ENCODE peak calls at places on chromosomes 16 and 17, in five cellular contexts. V is CD8-positive, alpha-beta memory T cell; Q is IMR-90; J is adrenal gland; K is K562. U is an unnamed sample. For H3K4me1 and H3K27me3, the result is how much of the 10 kb centered on the place peaks cover.

GRCh38 chr16:47460301-47460754 is 535 bp downstream of the ITFG1 start:
- DNase-seq in V (no peak), Q (no peak), J (no peak), K (no peak), U (no peak)

GRCh38 chr16:86664518-86665318 is 86.4 kb downstream of the FOXL1 start:
- DNase-seq in V (no peak), Q (peak), J (no peak), K (peak), U (no peak)

GRCh38 chr16:23691483-23692189 is 12.9 kb downstream of the PLK1 start:
- DNase-seq in V (no peak), Q (no peak), J (no peak), K (no peak), U (no peak)

GRCh38 chr17:57048096-57048495 is 37.0 kb upstream of the AKAP1 start:
- DNase-seq in V (no peak), Q (no peak), J (no peak), K (no peak), U (no peak)

GRCh38 chr16:30969246-30969842 is 11.8 kb downstream of the SETD1A start:
- DNase-seq in V (no peak), Q (no peak), J (no peak), K (no peak), U (no peak)

GRCh38 chr16:52837251-52837650 is 215.4 kb downstream of the CHD9NB start:
- DNase-seq in V (no peak), Q (peak), J (no peak), K (no peak), U (no peak)

GRCh38 chr17:59106463-59107305 is at the start of gene TRIM37:
- DNase-seq in V (peak), Q (peak), J (peak), K (peak), U (peak)

GRCh38 chr16:27364493-27365141 is 37.4 kb upstream of the IL21R start:
- DNase-seq in V (no peak), Q (no peak), J (no peak), K (no peak), U (no peak)

GRCh38 chr17:73155410-73156165 is 9.2 kb upstream of the SSTR2 start:
- DNase-seq in V (no peak), Q (no peak), J (no peak), K (no peak), U (no peak)

GRCh38 chr16:66539628-66540469 is 10.1 kb downstream of the TK2 start:
- DNase-seq in V (no peak), Q (no peak), J (no peak), K (no peak), U (no peak)

GRCh38 chr16:86701286-86701975 is 123.1 kb downstream of the FOXL1 start:
- DNase-seq in V (no peak), Q (no peak), J (no peak), K (no peak), U (no peak)

GRCh38 chr16:12078405-12079245 is 102.1 kb downstream of the SNX29 start:
- DNase-seq in V (peak), Q (no peak), J (no peak), K (no peak), U (no peak)

GRCh38 chr16:47876494-47876893 is 279.3 kb downstream of the ABCC12 start:
- DNase-seq in V (no peak), Q (no peak), J (no peak), K (no peak), U (no peak)

GRCh38 chr17:54324813-54325212 is 502.1 kb downstream of the KIF2B start:
- DNase-seq in V (no peak), Q (no peak), J (no peak), K (no peak), U (no peak)

GRCh38 chr16:67165121-67166034 is 833 bp downstream of the HSF4 start:
- DNase-seq in V (no peak), Q (no peak), J (peak), K (peak), U (no peak)

GRCh38 chr16:21104124-21104860 is 46.4 kb downstream of the DNAH3 start:
- DNase-seq in V (no peak), Q (peak), J (no peak), K (no peak), U (no peak)

GRCh38 chr16:16033208-16033717 is 83.8 kb downstream of the ABCC1 start:
- DNase-seq in V (peak), Q (no peak), J (no peak), K (no peak), U (no peak)

GRCh38 chr17:73498176-73498575 is 146.1 kb downstream of the SDK2 start:
- DNase-seq in V (no peak), Q (no peak), J (no peak), K (no peak), U (no peak)

GRCh38 chr16:81723098-81723723 is 55.9 kb upstream of the PLCG2 start:
- DNase-seq in V (peak), Q (peak), J (peak), K (peak), U (no peak)

GRCh38 chr16:50136399-50136798 is 16.7 kb upstream of the TENT4B start:
- DNase-seq in V (no peak), Q (no peak), J (no peak), K (no peak), U (no peak)

GRCh38 chr16:66523861-66524354 is 26.0 kb downstream of the TK2 start:
- DNase-seq in V (peak), Q (no peak), J (no peak), K (no peak), U (peak)

GRCh38 chr17:40577611-40578065 is 12.4 kb upstream of the CCR7 start:
- DNase-seq in V (no peak), Q (no peak), J (no peak), K (no peak), U (no peak)

GRCh38 chr17:27430882-27431491 is 25.3 kb upstream of the KSR1 start:
- DNase-seq in V (no peak), Q (peak), J (peak), K (peak), U (no peak)

GRCh38 chr17:58986005-58986404 is 120.7 kb downstream of the TRIM37 start:
- DNase-seq in V (no peak), Q (peak), J (no peak), K (no peak), U (no peak)

GRCh38 chr16:29818082-29818481 is 2.1 kb downstream of the PAGR1 start:
- DNase-seq in V (no peak), Q (no peak), J (no peak), K (no peak), U (no peak)

GRCh38 chr16:29815032-29815721 is 775 bp upstream of the PAGR1 start:
- DNase-seq in V (no peak), Q (no peak), J (no peak), K (no peak), U (no peak)

GRCh38 chr16:29816694-29817441 is 916 bp downstream of the PAGR1 start:
- DNase-seq in V (no peak), Q (peak), J (peak), K (peak), U (no peak)

GRCh38 chr16:29814592-29814991 is 1.4 kb upstream of the PAGR1 start:
- DNase-seq in V (no peak), Q (no peak), J (peak), K (no peak), U (no peak)

DNA sequence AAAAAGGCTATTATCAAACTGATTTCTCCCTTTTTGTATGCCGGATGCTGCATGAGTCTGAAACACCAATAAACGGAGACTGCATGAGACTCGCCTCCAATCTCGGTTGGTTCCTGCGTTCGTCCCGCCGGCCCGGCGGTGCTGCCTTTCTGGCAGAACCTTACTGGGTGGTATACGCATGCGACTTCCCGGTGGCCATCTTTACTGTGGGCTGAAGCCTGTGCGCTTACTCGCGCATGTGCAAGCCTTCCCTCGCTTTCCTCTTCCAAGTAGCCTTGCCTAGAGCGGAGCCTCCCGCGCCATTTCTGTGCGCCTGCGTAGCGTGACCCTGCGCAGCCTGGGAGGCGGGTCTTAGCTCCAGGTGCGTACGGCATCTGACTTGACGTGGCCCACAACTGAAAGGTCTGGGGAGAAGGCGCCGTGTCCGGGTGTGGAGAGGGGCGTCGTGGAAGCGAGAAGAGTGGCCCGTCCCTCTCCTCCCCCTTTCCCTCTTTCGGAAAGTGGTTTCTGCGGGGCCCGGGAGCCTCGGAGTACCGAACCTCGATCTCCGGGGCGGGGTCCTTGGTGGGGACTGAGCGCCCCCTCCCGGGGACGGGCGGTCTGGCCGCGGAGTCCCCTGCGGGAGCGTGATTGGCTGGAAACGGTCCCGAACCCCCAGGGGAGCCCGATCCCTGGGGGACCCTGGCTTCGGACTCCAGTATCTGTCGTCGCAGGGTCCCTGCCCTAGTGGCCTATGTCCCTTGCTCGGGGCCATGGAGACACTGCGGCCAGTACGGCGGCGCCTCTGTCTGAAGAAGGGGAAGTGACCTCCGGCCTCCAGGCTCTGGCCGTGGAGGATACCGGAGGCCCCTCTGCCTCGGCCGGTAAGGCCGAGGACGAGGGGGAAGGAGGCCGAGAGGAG is at the start of gene PAGR1:
- DNase-seq in V (peak), Q (peak), J (peak), K (peak), U (peak)
- H3K4me1 ChIP-seq in V (half or more), Q (under half), J (half or more), K (under half), U (half or more)

GRCh38 chr17:46264456-46265198 is 30.3 kb upstream of the LRRC37A start:
- DNase-seq in V (peak), Q (peak), J (no peak), K (peak), U (no peak)
- H3K27me3 ChIP-seq in V (under half), Q (under half), J (under half), K (under half), U (under half)

DNA sequence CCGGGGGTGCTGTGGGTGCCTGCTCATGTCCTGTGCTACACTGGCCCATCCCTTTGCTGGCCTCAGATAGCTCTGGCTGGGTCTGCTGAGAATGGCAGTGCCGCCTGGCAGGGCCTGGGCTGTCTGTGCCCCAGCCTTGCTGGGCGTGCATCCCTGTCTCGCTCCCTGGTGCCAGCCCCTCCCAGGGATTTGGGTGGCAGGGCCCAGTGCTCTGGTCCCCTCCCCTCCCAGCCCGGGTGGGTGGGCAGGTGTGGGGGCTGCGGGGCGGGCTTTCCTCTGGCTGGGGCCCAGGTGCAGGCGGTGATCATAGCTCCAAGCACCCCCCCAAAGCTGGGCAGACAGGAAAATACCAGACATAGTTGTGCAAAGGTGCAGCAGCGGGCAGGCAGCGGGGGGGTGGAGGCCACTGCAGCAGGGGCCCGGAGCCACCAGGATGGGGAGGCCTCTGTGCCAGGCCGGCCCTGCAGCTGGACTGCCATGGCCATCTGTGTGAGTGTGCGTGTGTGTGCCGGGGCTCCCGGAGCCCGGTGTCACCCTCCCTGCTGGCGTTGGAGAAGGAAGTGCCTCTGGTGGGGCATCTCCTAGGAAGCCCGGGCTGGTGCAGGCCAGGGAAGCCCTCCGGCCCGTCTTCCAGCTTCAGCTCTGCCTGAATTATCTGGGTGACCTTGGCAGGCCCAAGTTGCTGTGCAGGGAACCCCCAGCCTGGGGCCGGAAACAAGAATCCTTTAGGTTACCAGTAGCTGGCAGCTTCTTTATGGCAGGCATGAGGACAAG is 7.4 kb downstream of the GLIS2 start:
- DNase-seq in V (no peak), Q (no peak), J (peak), K (no peak), U (no peak)
- H3K27ac ChIP-seq in V (no peak), Q (peak), J (peak), K (no peak), U (no peak)

DNA sequence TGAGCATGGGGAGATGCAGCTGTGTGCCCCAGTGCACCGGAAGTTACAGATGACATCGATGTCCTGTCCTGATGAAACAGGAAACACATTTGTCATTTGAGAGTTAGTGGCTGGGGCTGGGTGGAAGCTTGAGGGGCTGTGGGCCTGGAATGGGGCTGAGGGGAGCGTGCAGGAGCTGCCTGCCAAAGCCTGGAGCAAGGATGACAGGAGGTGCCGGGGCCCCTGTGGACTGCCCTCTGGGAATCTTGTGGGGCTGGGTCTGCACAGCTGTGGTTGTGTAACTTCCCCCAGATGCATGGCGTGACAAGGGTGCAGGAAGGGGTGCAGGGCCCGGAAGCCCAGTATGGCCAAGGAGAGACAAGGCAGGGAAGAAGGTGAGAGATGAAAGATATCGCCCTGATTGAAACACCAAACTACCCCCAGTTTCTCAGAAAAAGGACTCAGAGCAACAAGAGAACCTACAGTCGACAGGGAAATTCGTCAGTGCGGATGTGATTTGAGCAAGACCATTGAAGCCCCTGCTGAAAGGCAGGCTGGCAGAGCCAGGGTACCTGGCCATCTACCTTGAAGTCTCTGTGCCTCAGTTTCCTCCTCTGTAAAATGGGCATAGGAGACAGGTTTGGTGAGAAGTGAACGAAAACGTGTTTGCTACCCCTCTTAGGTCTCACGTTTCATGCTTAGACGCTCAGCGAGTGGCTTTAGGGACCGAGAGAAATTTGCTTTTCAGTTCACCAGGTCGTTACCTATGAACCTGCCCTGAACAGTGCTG is 8.8 kb downstream of the MMP25 start:
- DNase-seq in V (no peak), Q (no peak), J (no peak), K (no peak), U (no peak)
- H3K4me1 ChIP-seq in V (under half), Q (under half), J (under half), K (under half), U (under half)

DNA sequence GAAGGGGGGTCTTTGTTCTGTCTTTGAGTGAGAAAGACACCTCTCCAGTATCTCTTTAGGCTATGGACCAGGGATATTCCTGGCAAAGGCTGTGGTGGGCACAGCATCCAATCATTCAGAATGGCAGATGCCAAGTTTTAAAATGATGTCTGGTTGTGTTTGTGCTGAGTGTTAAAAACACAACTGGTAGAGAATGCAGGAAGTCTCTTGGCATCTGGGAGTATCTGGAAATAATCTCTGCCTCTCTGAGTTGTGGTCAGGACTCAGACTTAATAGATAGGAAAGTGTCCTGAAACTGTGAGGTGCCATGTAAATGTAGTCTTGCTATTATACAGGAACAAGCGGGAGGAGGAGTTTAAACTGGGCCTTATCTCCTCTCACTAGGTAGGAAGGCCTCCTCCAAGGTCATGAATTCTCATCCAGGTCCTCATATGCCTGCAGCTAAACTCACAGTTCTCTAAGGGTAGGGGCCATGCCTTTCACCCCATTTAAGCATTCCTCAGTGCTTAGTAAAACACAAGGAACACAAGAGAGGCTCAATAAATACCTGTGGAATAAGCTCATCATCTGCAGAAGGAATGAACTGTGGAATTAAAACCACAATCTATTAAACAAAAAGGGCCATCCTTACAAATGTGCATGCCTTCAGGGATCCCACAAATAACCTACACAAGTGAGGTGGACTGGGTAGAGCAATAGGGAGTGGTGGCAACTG is 317.6 kb downstream of the CBLN1 start:
- DNase-seq in V (no peak), Q (peak), J (no peak), K (no peak), U (no peak)
- H3K27me3 ChIP-seq in V (under half), Q (under half), J (under half), K (under half), U (under half)

GRCh38 chr17:75205793-75206163 is 299 bp downstream of the NUP85 start:
- DNase-seq in V (no peak), Q (no peak), J (no peak), K (no peak), U (no peak)

GRCh38 chr17:75209061-75209460 is 3.6 kb downstream of the NUP85 start:
- DNase-seq in V (no peak), Q (no peak), J (no peak), K (no peak), U (no peak)

GRCh38 chr17:75207760-75208159 is 2.3 kb downstream of the NUP85 start:
- DNase-seq in V (no peak), Q (no peak), J (no peak), K (no peak), U (no peak)

GRCh38 chr17:75208161-75208560 is 2.7 kb downstream of the NUP85 start:
- DNase-seq in V (no peak), Q (no peak), J (no peak), K (no peak), U (no peak)

DNA sequence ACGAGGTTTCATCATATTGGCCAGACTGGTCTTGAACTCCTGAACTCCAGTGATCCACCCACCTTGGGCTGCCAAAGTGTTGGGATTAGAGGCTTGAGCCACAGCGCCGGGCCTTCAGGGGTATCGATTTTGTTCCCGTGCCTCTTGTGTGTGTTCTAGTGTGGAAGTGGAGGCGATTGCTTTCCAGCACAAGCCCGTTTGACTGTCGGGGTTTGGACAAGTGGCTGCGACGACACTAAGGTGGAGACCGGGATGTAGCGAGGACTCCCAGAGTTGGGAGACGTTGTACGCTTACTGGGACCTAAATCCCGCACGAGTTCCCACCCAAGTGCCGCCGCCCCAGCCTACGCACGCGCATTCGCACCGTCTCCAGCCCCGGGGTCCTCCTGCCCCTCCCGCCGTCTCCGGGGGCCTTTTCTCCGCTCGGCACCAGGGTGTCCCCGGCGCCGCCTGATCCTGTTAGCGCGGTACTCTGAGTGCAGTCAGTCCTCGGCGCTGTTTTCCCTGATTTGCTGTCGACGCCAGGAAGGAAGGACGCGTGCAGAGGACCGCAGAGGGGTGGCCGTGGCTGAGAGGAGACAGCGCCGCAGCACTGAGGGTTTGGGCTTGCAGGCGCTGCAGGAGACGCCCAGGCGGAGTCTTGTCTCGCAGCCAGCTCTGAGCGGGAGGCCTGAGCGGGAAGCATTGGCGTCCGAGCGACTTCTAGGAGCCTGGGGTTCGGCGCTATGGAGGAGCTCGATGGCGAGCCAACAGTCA is at the start of gene NUP85:
- DNase-seq in V (peak), Q (peak), J (peak), K (peak), U (peak)
- H3K27ac ChIP-seq in V (peak), Q (peak), J (peak), K (peak), U (peak)

GRCh38 chr17:81061027-81061426 is 26.1 kb downstream of the BAIAP2 start:
- DNase-seq in V (no peak), Q (no peak), J (no peak), K (no peak), U (no peak)
- H3K4me1 ChIP-seq in V (under half), Q (under half), J (under half), K (under half), U (under half)